ENCODE peak calls at places on chromosomes 13 and 19, in six cellular contexts. One of them, this sample, is unnamed.

GRCh38 chr19:7177926-7178325 is 108.4 kb downstream of the ZNF557 start:
- DNase-seq in mesenchymal stem cell: no peak
- DNase-seq in IMR-90: peak; percentile 50
- DNase-seq in trophoblast cell: no peak
- DNase-seq in H9: no peak
- DNase-seq in H1: no peak
- DNase-seq in this sample: no peak

GRCh38 chr19:29687244-29687896 is 22.1 kb downstream of the PLEKHF1 start:
- DNase-seq in mesenchymal stem cell: peak; percentile 72
- DNase-seq in IMR-90: peak; percentile 98
- DNase-seq in trophoblast cell: peak; percentile 36
- DNase-seq in H9: no peak
- DNase-seq in H1: no peak
- DNase-seq in this sample: no peak

GRCh38 chr13:21242236-21242635 is 65.8 kb downstream of the MRPL57 start:
- DNase-seq in mesenchymal stem cell: no peak
- DNase-seq in IMR-90: no peak
- DNase-seq in trophoblast cell: no peak
- DNase-seq in H9: peak; percentile 76
- DNase-seq in H1: peak; percentile 36
- DNase-seq in this sample: peak; percentile 18

GRCh38 chr13:19864018-19864338 is 529 bp upstream of the ZMYM5 start:
- DNase-seq in mesenchymal stem cell: peak; percentile 82
- DNase-seq in IMR-90: no peak
- DNase-seq in trophoblast cell: peak; percentile 62
- DNase-seq in H9: no peak
- DNase-seq in H1: no peak
- DNase-seq in this sample: peak; percentile 72

GRCh38 chr13:109707044-109707794 is 79.2 kb downstream of the IRS2 start:
- DNase-seq in mesenchymal stem cell: no peak
- DNase-seq in IMR-90: no peak
- DNase-seq in trophoblast cell: no peak
- DNase-seq in H9: no peak
- DNase-seq in H1: no peak
- DNase-seq in this sample: no peak

GRCh38 chr19:16366433-16367268 is 42.0 kb downstream of the KLF2 start:
- DNase-seq in mesenchymal stem cell: no peak
- DNase-seq in IMR-90: no peak
- DNase-seq in trophoblast cell: peak; percentile 23
- DNase-seq in H9: no peak
- DNase-seq in H1: no peak
- DNase-seq in this sample: no peak

GRCh38 chr19:18013621-18014111 is 5.7 kb downstream of the ARRDC2 start:
- DNase-seq in mesenchymal stem cell: no peak
- DNase-seq in IMR-90: no peak
- DNase-seq in trophoblast cell: no peak
- DNase-seq in H9: no peak
- DNase-seq in H1: no peak
- DNase-seq in this sample: no peak

GRCh38 chr19:44839272-44839671 is 6.8 kb upstream of the NECTIN2 start:
- DNase-seq in mesenchymal stem cell: no peak
- DNase-seq in IMR-90: no peak
- DNase-seq in trophoblast cell: no peak
- DNase-seq in H9: peak; percentile 59
- DNase-seq in H1: no peak
- DNase-seq in this sample: no peak

GRCh38 chr13:110330491-110331001 is 23.5 kb downstream of the COL4A2 start:
- DNase-seq in mesenchymal stem cell: no peak
- DNase-seq in IMR-90: peak; percentile 83
- DNase-seq in trophoblast cell: no peak
- DNase-seq in H9: no peak
- DNase-seq in H1: no peak
- DNase-seq in this sample: no peak

GRCh38 chr13:97631158-97631557 is 197.2 kb downstream of the RAP2A start:
- DNase-seq in mesenchymal stem cell: no peak
- DNase-seq in IMR-90: no peak
- DNase-seq in trophoblast cell: no peak
- DNase-seq in H9: peak; percentile 74
- DNase-seq in H1: no peak
- DNase-seq in this sample: no peak

GRCh38 chr19:453606-454005 is 7.2 kb downstream of the SHC2 start:
- DNase-seq in mesenchymal stem cell: no peak
- DNase-seq in IMR-90: no peak
- DNase-seq in trophoblast cell: no peak
- DNase-seq in H9: no peak
- DNase-seq in H1: no peak
- DNase-seq in this sample: no peak

GRCh38 chr19:45569619-45570421 is 14.8 kb downstream of the OPA3 start:
- DNase-seq in mesenchymal stem cell: no peak
- DNase-seq in IMR-90: no peak
- DNase-seq in trophoblast cell: peak; percentile 82
- DNase-seq in H9: peak; percentile 83
- DNase-seq in H1: peak; percentile 46
- DNase-seq in this sample: peak; percentile 47

DNA sequence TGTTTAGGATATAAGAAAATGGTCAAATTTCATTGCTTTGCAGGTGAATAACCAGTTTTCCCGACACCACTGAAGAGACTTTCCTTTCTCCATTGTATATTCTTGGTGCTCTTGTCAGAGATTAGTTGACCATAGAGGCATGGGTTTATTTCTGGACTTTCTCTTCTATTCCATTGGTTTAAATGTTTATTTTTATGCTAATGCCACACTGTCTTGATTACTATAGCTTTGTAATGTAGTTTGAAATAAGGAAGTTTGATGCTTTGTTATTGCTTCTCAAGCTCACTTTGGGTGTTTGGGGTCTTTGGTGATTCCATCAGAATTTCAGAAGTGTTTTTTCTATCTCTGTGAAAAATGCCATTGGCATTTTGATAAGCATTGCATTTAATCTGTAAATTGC is 190.0 kb upstream of the SPRY2 start:
- DNase-seq in mesenchymal stem cell: no peak
- DNase-seq in IMR-90: no peak
- DNase-seq in trophoblast cell: no peak
- DNase-seq in H9: no peak
- DNase-seq in H1: no peak
- DNase-seq in this sample: no peak
- H3K9me3 ChIP-seq in mesenchymal stem cell: peaks cover 5% of the 10 kb centered on the region
- H3K9me3 ChIP-seq in IMR-90: no peaks in the 10 kb centered on the region
- H3K9me3 ChIP-seq in trophoblast cell: no peaks in the 10 kb centered on the region
- H3K9me3 ChIP-seq in H9: no peaks in the 10 kb centered on the region
- H3K9me3 ChIP-seq in H1: no peaks in the 10 kb centered on the region
- H3K9me3 ChIP-seq in this sample: peaks cover 10% of the 10 kb centered on the region

DNA sequence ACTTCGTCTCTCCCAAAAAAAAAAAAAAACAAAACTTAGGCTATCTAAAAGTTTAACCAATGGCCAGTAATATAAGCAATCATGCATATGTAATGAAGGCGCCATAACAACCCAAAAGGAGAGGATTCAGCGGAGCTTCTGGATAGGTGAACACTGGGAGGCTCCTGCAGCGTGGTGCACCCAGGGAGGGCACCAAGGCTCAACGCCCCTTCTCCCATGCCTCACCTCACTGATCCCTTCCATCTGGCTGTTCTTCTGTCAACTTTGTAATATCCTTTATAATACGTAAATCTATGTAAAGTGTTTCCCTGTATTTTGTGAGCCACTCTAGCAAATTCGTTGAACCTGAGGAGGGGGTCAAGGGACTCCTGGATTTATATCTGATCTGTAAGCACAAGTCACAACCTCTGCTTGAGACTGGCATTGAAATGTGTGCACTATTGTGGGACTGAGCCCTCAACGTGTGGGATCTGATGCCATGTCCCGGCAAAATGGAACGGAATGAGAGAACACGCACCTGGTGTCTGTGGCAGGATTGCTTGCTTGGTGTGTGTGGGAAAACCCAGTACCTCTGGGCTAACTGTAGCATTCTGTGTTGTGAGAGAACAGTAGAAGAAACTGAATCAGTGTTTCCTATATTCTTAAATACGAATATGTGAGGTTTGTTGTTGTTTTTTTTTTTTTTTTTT is 520 bp upstream of the ZNF665 start:
- DNase-seq in mesenchymal stem cell: no peak
- DNase-seq in IMR-90: no peak
- DNase-seq in trophoblast cell: no peak
- DNase-seq in H9: no peak
- DNase-seq in H1: no peak
- DNase-seq in this sample: no peak
- H2AFZ ChIP-seq in mesenchymal stem cell: no peak overlapping the region
- H2AFZ ChIP-seq in IMR-90: peak overlapping the region; percentile 53
- H2AFZ ChIP-seq in trophoblast cell: peak overlapping the region; percentile 43
- H2AFZ ChIP-seq in H9: no peak overlapping the region
- H2AFZ ChIP-seq in H1: peak overlapping the region; percentile 89
- H2AFZ ChIP-seq in this sample: peak overlapping the region; percentile 89

GRCh38 chr19:58560007-58560887 is 1.8 kb upstream of the UBE2M start:
- DNase-seq in mesenchymal stem cell: no peak
- DNase-seq in IMR-90: no peak
- DNase-seq in trophoblast cell: no peak
- DNase-seq in H9: no peak
- DNase-seq in H1: no peak
- DNase-seq in this sample: no peak
- H2AK5ac ChIP-seq in mesenchymal stem cell: peak overlapping the region; percentile 94
- H2AK5ac ChIP-seq in IMR-90: peak overlapping the region; percentile 85
- H2AK5ac ChIP-seq in trophoblast cell: peak overlapping the region; percentile 36
- H2AK5ac ChIP-seq in H9: no peak overlapping the region
- H2AK5ac ChIP-seq in H1: peak overlapping the region; percentile 75
- H2AK5ac ChIP-seq in this sample: peak overlapping the region; percentile 95

GRCh38 chr19:21902596-21902995 is 66.6 kb upstream of the ZNF43 start:
- DNase-seq in mesenchymal stem cell: no peak
- DNase-seq in IMR-90: no peak
- DNase-seq in trophoblast cell: peak; percentile 90
- DNase-seq in H9: no peak
- DNase-seq in H1: no peak
- DNase-seq in this sample: no peak

GRCh38 chr19:21901861-21902260 is 65.9 kb upstream of the ZNF43 start:
- DNase-seq in mesenchymal stem cell: no peak
- DNase-seq in IMR-90: no peak
- DNase-seq in trophoblast cell: peak; percentile 87
- DNase-seq in H9: no peak
- DNase-seq in H1: no peak
- DNase-seq in this sample: no peak

DNA sequence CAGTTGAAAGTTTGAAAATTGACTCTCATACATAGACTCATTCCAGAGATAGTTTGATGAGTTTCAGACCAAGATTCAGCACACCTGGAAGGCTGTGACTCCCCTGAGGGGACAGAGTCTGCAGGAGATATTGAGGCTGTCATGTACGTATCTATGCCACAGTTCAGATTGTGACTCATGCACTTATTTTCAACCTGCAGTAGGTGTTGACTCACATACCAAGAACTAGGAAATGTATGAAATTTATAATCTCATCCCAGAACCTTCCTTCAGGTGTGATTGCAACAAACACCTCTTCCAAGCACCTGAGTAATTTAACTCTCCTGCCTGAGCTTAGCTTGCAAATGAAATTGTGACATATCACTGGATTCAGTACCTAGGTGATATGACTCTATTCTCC is 64.4 kb upstream of the ZNF43 start:
- DNase-seq in mesenchymal stem cell: no peak
- DNase-seq in IMR-90: no peak
- DNase-seq in trophoblast cell: peak; percentile 99
- DNase-seq in H9: no peak
- DNase-seq in H1: no peak
- DNase-seq in this sample: no peak
- H3K9me3 ChIP-seq in mesenchymal stem cell: peaks cover 52% of the 10 kb centered on the region
- H3K9me3 ChIP-seq in IMR-90: peaks cover 10% of the 10 kb centered on the region
- H3K9me3 ChIP-seq in trophoblast cell: peaks cover 12% of the 10 kb centered on the region
- H3K9me3 ChIP-seq in H9: peaks cover 64% of the 10 kb centered on the region
- H3K9me3 ChIP-seq in H1: peaks cover 51% of the 10 kb centered on the region
- H3K9me3 ChIP-seq in this sample: peaks cover 5% of the 10 kb centered on the region

DNA sequence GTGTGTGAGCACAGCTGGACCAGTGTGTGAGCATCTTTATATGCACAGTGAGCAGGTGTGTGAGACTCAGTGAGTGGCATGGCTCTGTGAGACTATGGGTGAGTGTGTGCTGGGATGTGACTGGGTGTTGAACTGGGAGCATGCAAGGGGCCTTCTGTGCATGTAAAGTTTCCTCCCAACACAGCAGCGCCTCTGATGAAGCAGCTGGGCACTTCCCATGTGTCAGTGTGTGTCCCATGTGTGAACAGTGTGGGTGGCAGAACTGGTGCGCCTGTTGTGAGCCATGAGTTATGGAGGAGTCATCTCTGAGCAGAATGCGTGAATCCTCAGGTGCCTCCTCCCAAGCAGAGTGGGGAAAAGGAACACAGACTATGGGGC is 24.1 kb downstream of the LGALS16 start:
- DNase-seq in mesenchymal stem cell: no peak
- DNase-seq in IMR-90: no peak
- DNase-seq in trophoblast cell: no peak
- DNase-seq in H9: no peak
- DNase-seq in H1: no peak
- DNase-seq in this sample: no peak
- H2AFZ ChIP-seq in mesenchymal stem cell: no peak overlapping the region
- H2AFZ ChIP-seq in IMR-90: no peak overlapping the region
- H2AFZ ChIP-seq in trophoblast cell: no peak overlapping the region
- H2AFZ ChIP-seq in H9: no peak overlapping the region
- H2AFZ ChIP-seq in H1: peak overlapping the region; percentile 7
- H2AFZ ChIP-seq in this sample: no peak overlapping the region

GRCh38 chr19:23543351-23543750 is 143.7 kb downstream of the ZNF675 start:
- DNase-seq in mesenchymal stem cell: no peak
- DNase-seq in IMR-90: no peak
- DNase-seq in trophoblast cell: peak; percentile 72
- DNase-seq in H9: no peak
- DNase-seq in H1: no peak
- DNase-seq in this sample: no peak

GRCh38 chr19:23547816-23548430 is 139.1 kb downstream of the ZNF675 start:
- DNase-seq in mesenchymal stem cell: no peak
- DNase-seq in IMR-90: no peak
- DNase-seq in trophoblast cell: no peak
- DNase-seq in H9: no peak
- DNase-seq in H1: no peak
- DNase-seq in this sample: no peak

GRCh38 chr19:23541991-23542390 is 145.0 kb downstream of the ZNF675 start:
- DNase-seq in mesenchymal stem cell: no peak
- DNase-seq in IMR-90: no peak
- DNase-seq in trophoblast cell: peak; percentile 80
- DNase-seq in H9: no peak
- DNase-seq in H1: no peak
- DNase-seq in this sample: no peak

GRCh38 chr19:23542562-23542961 is 144.4 kb downstream of the ZNF675 start:
- DNase-seq in mesenchymal stem cell: no peak
- DNase-seq in IMR-90: no peak
- DNase-seq in trophoblast cell: peak; percentile 82
- DNase-seq in H9: no peak
- DNase-seq in H1: no peak
- DNase-seq in this sample: no peak

GRCh38 chr19:23547156-23547555 is 139.9 kb downstream of the ZNF675 start:
- DNase-seq in mesenchymal stem cell: no peak
- DNase-seq in IMR-90: no peak
- DNase-seq in trophoblast cell: peak; percentile 83
- DNase-seq in H9: no peak
- DNase-seq in H1: no peak
- DNase-seq in this sample: no peak
- H2AK5ac ChIP-seq in mesenchymal stem cell: no peak overlapping the region
- H2AK5ac ChIP-seq in IMR-90: no peak overlapping the region
- H2AK5ac ChIP-seq in trophoblast cell: no peak overlapping the region
- H2AK5ac ChIP-seq in H9: no peak overlapping the region
- H2AK5ac ChIP-seq in H1: no peak overlapping the region
- H2AK5ac ChIP-seq in this sample: no peak overlapping the region